ENCODE peak calls at places on chromosomes 11 and 22, in nine cellular contexts. A, Q, G, I, N, S, L, H and R are unnamed samples.

GRCh38 chr11:57318178-57318577 is 6.6 kb downstream of the TNKS1BP1 start:
- DNase-seq in A (no peak), Q (no peak), G (no peak), I (no peak), N (peak), S (no peak), L (no peak), H (no peak), R (peak)

GRCh38 chr22:28102413-28102812 is 183.4 kb upstream of the PITPNB start:
- DNase-seq in A (no peak), Q (no peak), G (no peak), I (no peak), N (no peak), S (peak), L (no peak), H (no peak), R (no peak)

GRCh38 chr11:76321340-76321739 is 59.6 kb downstream of the THAP12 start:
- DNase-seq in A (no peak), Q (no peak), G (no peak), I (no peak), N (no peak), S (no peak), L (no peak), H (no peak), R (peak)

GRCh38 chr11:47488674-47489394 is 39.9 kb upstream of the RAPSN start:
- DNase-seq in A (no peak), Q (no peak), G (no peak), I (no peak), N (no peak), S (no peak), L (no peak), H (no peak), R (no peak)

GRCh38 chr11:110000045-110000502 is 93.1 kb upstream of the ZC3H12C start:
- DNase-seq in A (no peak), Q (no peak), G (no peak), I (peak), N (no peak), S (peak), L (no peak), H (peak), R (no peak)

GRCh38 chr11:130124096-130124495 is 35.5 kb upstream of the ST14 start:
- DNase-seq in A (no peak), Q (peak), G (peak), I (peak), N (peak), S (peak), L (no peak), H (peak), R (peak)

GRCh38 chr11:10758959-10759358 is 7.9 kb downstream of the CTR9 start:
- DNase-seq in A (no peak), Q (no peak), G (no peak), I (no peak), N (no peak), S (no peak), L (no peak), H (no peak), R (no peak)

GRCh38 chr11:113618360-113618759 is 87.7 kb downstream of the TMPRSS5 start:
- DNase-seq in A (no peak), Q (no peak), G (no peak), I (no peak), N (no peak), S (no peak), L (no peak), H (no peak), R (no peak)

GRCh38 chr11:62179995-62180394 is 10.0 kb upstream of the SCGB1D1 start:
- DNase-seq in A (peak), Q (no peak), G (no peak), I (no peak), N (no peak), S (no peak), L (no peak), H (no peak), R (no peak)

GRCh38 chr11:13277719-13278619 is at the start of gene BMAL1:
- DNase-seq in A (peak), Q (peak), G (peak), I (peak), N (peak), S (peak), L (peak), H (no peak), R (peak)

GRCh38 chr22:24975813-24976341 is 23.4 kb downstream of the KIAA1671 start:
- DNase-seq in A (peak), Q (peak), G (no peak), I (no peak), N (peak), S (peak), L (no peak), H (no peak), R (peak)

GRCh38 chr11:27716850-27717249 is 16.6 kb upstream of the BDNF start:
- DNase-seq in A (no peak), Q (no peak), G (no peak), I (no peak), N (no peak), S (no peak), L (no peak), H (no peak), R (no peak)

GRCh38 chr11:73228268-73229134 is 10.4 kb downstream of the P2RY2 start:
- DNase-seq in A (no peak), Q (no peak), G (no peak), I (no peak), N (peak), S (no peak), L (no peak), H (no peak), R (peak)

GRCh38 chr11:130070109-130070828 is 575 bp downstream of the APLP2 start:
- DNase-seq in A (peak), Q (peak), G (peak), I (peak), N (peak), S (peak), L (peak), H (no peak), R (peak)

GRCh38 chr11:24679686-24680318 is 182.9 kb downstream of the LUZP2 start:
- DNase-seq in A (no peak), Q (no peak), G (no peak), I (no peak), N (no peak), S (no peak), L (no peak), H (no peak), R (no peak)

GRCh38 chr11:33652930-33653329 is 47.7 kb downstream of the C11orf91 start:
- DNase-seq in A (no peak), Q (no peak), G (no peak), I (no peak), N (no peak), S (no peak), L (no peak), H (no peak), R (no peak)

GRCh38 chr22:25845985-25846745 is 104.2 kb downstream of the MYO18B start:
- DNase-seq in A (no peak), Q (no peak), G (no peak), I (no peak), N (no peak), S (no peak), L (no peak), H (no peak), R (no peak)

GRCh38 chr11:75462117-75462653 is 29.2 kb upstream of the KLHL35 start:
- DNase-seq in A (no peak), Q (no peak), G (no peak), I (no peak), N (no peak), S (no peak), L (no peak), H (no peak), R (no peak)

GRCh38 chr22:35842954-35843353 is 125.3 kb downstream of the APOL5 start:
- DNase-seq in A (no peak), Q (no peak), G (no peak), I (peak), N (no peak), S (peak), L (no peak), H (no peak), R (no peak)

GRCh38 chr22:27801197-27801615 is 350 bp downstream of the MN1 start:
- DNase-seq in A (no peak), Q (peak), G (no peak), I (peak), N (peak), S (peak), L (no peak), H (no peak), R (peak)

GRCh38 chr11:69637956-69638871 is 2.7 kb upstream of the CCND1 start:
- DNase-seq in A (no peak), Q (peak), G (peak), I (peak), N (peak), S (peak), L (no peak), H (no peak), R (peak)

GRCh38 chr11:27722945-27723344 is 22.7 kb upstream of the BDNF start:
- DNase-seq in A (no peak), Q (no peak), G (no peak), I (no peak), N (no peak), S (no peak), L (no peak), H (no peak), R (no peak)

GRCh38 chr11:45859661-45860140 is 12.4 kb downstream of the CRY2 start:
- DNase-seq in A (peak), Q (peak), G (peak), I (no peak), N (peak), S (peak), L (peak), H (no peak), R (peak)

GRCh38 chr11:2931416-2931746 is 2.2 kb upstream of the PHLDA2 start:
- DNase-seq in A (no peak), Q (no peak), G (no peak), I (no peak), N (no peak), S (no peak), L (no peak), H (no peak), R (no peak)

GRCh38 chr11:2931771-2932738 is 2.8 kb upstream of the PHLDA2 start:
- DNase-seq in A (no peak), Q (no peak), G (no peak), I (no peak), N (peak), S (no peak), L (no peak), H (no peak), R (peak)

GRCh38 chr11:2929880-2930704 is 872 bp upstream of the PHLDA2 start:
- DNase-seq in A (peak), Q (peak), G (peak), I (peak), N (peak), S (peak), L (peak), H (no peak), R (peak)

GRCh38 chr11:2929511-2929879 is 275 bp upstream of the PHLDA2 start:
- DNase-seq in A (peak), Q (peak), G (peak), I (peak), N (peak), S (peak), L (no peak), H (no peak), R (peak)

GRCh38 chr11:2930705-2931415 is 1.6 kb upstream of the PHLDA2 start:
- DNase-seq in A (peak), Q (peak), G (peak), I (peak), N (peak), S (peak), L (peak), H (no peak), R (peak)
- H3K4me3 ChIP-seq in A (peak), Q (peak), G (peak), I (peak), N (peak), S (no peak), L (peak), H (peak), R (no peak)

DNA sequence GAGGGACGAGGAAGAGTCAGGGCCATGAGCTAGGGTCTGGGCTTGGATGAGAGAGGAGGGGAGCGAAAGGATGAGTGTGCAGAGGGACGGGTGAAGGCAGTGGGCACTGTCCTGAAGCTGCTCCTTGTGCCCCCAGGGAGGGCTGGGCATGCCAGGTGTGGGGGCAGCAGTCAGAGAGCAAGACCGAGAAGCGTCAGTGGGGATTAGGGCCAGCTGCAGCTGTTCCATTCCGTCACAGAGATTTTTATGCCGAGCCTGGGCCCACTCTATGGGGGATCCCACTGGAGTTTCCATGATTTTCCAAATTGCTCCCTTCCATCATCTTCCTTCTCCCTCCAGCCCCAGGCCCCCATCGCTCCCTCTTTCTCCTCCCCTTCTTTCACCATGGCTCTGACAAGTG is 93.2 kb downstream of the NECTIN1 start:
- DNase-seq in A (no peak), Q (no peak), G (no peak), I (no peak), N (no peak), S (no peak), L (no peak), H (no peak), R (no peak)
- H3K4me3 ChIP-seq in A (no peak), Q (no peak), G (no peak), I (no peak), N (no peak), S (no peak), L (no peak), H (no peak), R (no peak)

GRCh38 chr11:118199135-118199534 is 22.7 kb upstream of the SCN2B start:
- DNase-seq in A (no peak), Q (no peak), G (no peak), I (no peak), N (no peak), S (no peak), L (no peak), H (no peak), R (no peak)
- H3K4me3 ChIP-seq in A (no peak), Q (no peak), G (no peak), I (no peak), N (no peak), S (no peak), L (no peak), H (no peak), R (no peak)

DNA sequence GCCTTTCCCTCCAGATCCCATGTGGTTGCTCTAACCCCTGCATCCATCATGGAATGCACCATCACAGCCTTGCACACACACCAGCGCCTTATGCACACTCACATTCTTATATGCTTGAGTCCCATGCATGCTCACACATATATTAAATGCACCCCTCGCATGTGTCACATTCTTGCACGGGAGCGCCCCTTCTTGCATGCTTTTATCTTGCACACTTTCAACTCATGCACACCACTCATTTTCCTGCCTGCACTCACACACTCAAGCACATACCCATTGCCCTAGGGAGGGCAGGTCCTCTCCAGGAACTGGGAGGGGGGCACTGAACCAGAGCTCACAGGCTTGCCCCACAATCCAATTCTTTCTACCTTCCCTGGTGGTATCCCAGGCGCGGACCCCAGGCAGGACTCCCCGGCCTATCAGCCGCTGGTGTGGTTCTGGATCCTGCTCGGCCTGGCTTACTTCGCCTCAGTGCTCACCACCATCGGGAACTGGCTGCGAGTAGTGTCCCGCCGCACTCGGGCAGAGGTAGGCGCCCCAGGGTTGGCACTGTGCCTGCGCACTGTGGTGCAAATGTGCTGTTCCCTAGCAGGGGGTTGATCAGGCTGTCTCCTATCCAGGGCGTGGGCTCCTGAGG is 2.3 kb upstream of the CATSPERZ start:
- DNase-seq in A (no peak), Q (no peak), G (no peak), I (no peak), N (no peak), S (no peak), L (no peak), H (no peak), R (no peak)
- H3K4me3 ChIP-seq in A (no peak), Q (no peak), G (no peak), I (no peak), N (no peak), S (no peak), L (no peak), H (no peak), R (no peak)